ENCODE peak calls at places on chromosomes 13 and 19, in five cellular contexts. J is cardiac muscle cell, Z is HFF-Myc, N is lower leg skin, U is fibroblast of pulmonary artery. E is an unnamed sample.
A peak's percentile ranks its signal among the peaks of the same experiment; 100 is the strongest.

GRCh38 chr13:100827489-100828000 is 152.9 kb upstream of the TMTC4 start:
- DNase-seq in J (no peak), Z (no peak), N (no peak), U (no peak), E (no peak)

GRCh38 chr13:81577601-81578000 is 1236.7 kb upstream of the SPRY2 start:
- DNase-seq in J (peak; percentile 5), Z (no peak), N (no peak), U (no peak), E (no peak)

GRCh38 chr19:17281391-17282304 is at the start of gene ANKLE1:
- DNase-seq in J (peak; percentile 36), Z (no peak), N (no peak), U (peak; percentile 22), E (no peak)

GRCh38 chr13:24651718-24652345 is 28.4 kb upstream of the ATP12A start:
- DNase-seq in J (no peak), Z (no peak), N (no peak), U (no peak), E (no peak)

GRCh38 chr13:36875955-36876354 is 44.1 kb downstream of the SMAD9 start:
- DNase-seq in J (no peak), Z (no peak), N (no peak), U (no peak), E (no peak)

GRCh38 chr19:45607071-45608029 is 5.3 kb upstream of the GPR4 start:
- DNase-seq in J (peak; percentile 80), Z (peak; percentile 49), N (peak; percentile 51), U (peak; percentile 80), E (no peak)

GRCh38 chr13:59651479-59651878 is 512.2 kb downstream of the DIAPH3 start:
- DNase-seq in J (no peak), Z (no peak), N (no peak), U (no peak), E (no peak)

GRCh38 chr13:41764558-41764957 is 196.4 kb downstream of the VWA8 start:
- DNase-seq in J (no peak), Z (no peak), N (no peak), U (no peak), E (no peak)

DNA sequence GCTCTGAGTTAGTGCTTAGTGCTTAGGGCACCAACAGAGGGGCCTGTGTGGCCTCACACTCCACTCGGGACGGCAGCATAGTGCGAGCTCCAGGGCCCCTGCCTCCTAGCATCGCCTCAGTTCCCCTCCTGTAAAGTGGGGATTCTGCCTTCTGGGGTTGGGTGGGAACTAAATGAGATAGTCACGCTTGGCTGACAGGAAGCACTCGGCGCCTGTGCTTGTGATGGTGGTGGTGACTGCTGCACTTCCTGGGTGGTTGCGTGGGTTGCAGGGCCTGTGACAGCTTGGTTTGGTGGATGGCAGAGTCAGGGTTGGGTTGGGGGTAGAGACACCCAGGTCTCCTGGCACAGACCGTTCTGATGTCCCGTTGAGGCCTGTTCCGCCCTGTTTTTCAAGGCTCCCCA is 7.7 kb downstream of the PLEKHF1 start:
- DNase-seq in J (no peak), Z (no peak), N (no peak), U (no peak), E (no peak)
- H3K4me3 ChIP-seq in J (no peak overlapping the region), Z (no peak overlapping the region), N (no peak overlapping the region), U (no peak overlapping the region), E (no peak overlapping the region)

GRCh38 chr13:28138012-28138755 is at the start of gene PAN3:
- DNase-seq in J (peak; percentile 93), Z (peak; percentile 56), N (peak; percentile 89), U (peak; percentile 92), E (peak; percentile 42)
- TF ChIP-seq CTCF in J (peak; percentile 12), Z (no peak), N (no peak), U (peak; percentile 5), E (peak; percentile 28)

GRCh38 chr19:35500611-35501010 is 10.3 kb upstream of the KRTDAP start:
- DNase-seq in J (no peak), Z (no peak), N (no peak), U (no peak), E (no peak)
- H3K4me3 ChIP-seq in J (no peak overlapping the region), Z (no peak overlapping the region), N (peak overlapping the region; percentile 1), U (no peak overlapping the region), E (no peak overlapping the region)

GRCh38 chr19:55216461-55217198 is 7.3 kb upstream of the PTPRH start:
- DNase-seq in J (peak; percentile 99), Z (peak; percentile 98), N (peak; percentile 80), U (peak; percentile 99), E (peak; percentile 97)
- TF ChIP-seq CTCF in J (no peak), Z (no peak), N (no peak), U (no peak), E (no peak)

GRCh38 chr13:113861433-113862030 is 2.3 kb downstream of the GAS6 start:
- DNase-seq in J (no peak), Z (no peak), N (no peak), U (no peak), E (no peak)
- H3K4me3 ChIP-seq in J (no peak overlapping the region), Z (peak overlapping the region; percentile 77), N (no peak overlapping the region), U (no peak overlapping the region), E (peak overlapping the region; percentile 81)

DNA sequence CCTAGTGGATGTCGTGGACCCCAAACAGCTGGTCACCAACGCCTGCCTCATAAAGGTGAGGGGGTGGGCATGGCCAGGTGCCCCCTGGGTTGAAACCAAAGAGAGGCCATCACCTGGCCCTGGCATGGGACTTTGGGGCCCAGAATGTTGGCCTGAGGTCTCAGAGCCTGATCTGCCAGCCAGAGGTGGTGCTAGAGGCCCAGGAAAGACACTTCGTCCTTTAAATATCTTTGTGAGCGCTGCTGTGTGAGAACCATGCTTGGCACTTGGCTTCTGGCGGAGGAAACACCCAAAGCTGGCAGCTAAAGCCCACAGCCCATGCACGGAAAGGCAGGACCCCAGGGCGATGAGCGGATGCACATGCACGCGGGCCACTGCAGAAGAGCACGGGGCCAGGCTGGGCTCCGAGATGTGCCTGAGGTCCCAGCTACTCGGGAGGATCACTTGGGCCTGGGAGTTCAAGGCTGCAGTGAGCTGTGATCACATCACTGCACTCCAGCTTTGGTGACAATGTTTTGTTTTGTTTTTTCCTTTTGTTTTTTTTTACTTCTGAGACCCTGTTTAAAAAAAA is 4.3 kb upstream of the ADM5 start:
- DNase-seq in J (no peak), Z (no peak), N (no peak), U (no peak), E (no peak)
- TF ChIP-seq CTCF in J (no peak), Z (no peak), N (no peak), U (no peak), E (no peak)

DNA sequence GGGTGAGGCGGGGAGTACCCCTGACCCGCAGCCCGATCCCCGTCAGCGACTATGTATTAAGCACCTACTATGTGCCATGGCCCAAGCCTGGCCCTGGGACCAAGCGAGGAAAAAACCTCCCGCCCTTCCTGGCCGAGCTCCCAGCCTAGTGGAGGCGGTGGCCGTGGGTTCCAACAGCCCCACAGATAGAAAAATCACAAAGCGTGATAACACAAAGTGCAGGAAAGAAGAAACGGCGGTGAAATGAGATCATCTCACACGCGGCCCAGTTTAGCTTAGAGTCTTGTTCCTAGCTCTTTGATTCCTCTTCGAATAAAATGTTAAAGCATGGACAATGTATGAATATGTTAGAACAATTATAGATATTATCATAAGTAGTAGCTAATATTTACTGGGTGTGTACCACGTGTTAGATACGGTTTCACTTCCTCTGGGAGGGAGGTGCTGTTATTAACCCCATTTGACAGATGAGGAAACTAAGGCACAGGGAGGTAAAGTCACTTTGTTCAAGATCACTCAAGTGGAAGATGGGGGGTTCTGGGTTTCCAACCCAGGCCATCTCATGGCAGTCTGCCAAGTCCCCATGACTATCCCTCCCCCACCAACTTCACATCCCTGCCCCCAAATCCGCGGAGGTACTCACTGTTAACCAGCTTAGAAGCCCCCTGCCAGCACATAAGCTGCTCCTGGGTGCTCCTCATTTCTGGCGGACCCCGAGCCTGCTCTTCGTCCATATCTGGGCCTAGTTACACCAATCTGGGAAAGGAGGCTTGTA is 1.2 kb upstream of the FXYD7 start:
- DNase-seq in J (peak; percentile 31), Z (no peak), N (no peak), U (no peak), E (no peak)
- H3K4me3 ChIP-seq in J (no peak overlapping the region), Z (no peak overlapping the region), N (no peak overlapping the region), U (peak overlapping the region; percentile 17), E (no peak overlapping the region)

E was measured in AG04449.